ENCODE peak calls at places on chromosomes 1 and 21, in ten cellular contexts. One of them, this sample, is unnamed.

GRCh38 chr1:208024406-208024805 is 113.5 kb upstream of the CD34 start:
- DNase-seq in HT1080: no peak
- DNase-seq in NCI-H524: no peak
- DNase-seq in AG09319: no peak
- DNase-seq in activated T-helper 9 cell treated with anti-CD3 and anti-CD28 coated beads, Interleukin-2, amount 50 U/mL, for 16 hours: no peak
- DNase-seq in hepatocyte: no peak
- DNase-seq in head of caudate nucleus: no peak
- DNase-seq in effector memory CD8-positive, alpha-beta T cell: no peak
- DNase-seq in WTC11: no peak
- DNase-seq in T-cell: no peak
- DNase-seq in this sample: no peak

GRCh38 chr1:208166340-208167138 is 77.6 kb downstream of the PLXNA2 start:
- DNase-seq in WTC11: peak
- DNase-seq in AG09319: no peak
- DNase-seq in activated T-helper 9 cell treated with anti-CD3 and anti-CD28 coated beads, Interleukin-2, amount 50 U/mL, for 16 hours: no peak
- DNase-seq in NCI-H524: no peak
- DNase-seq in T-cell: no peak
- DNase-seq in head of caudate nucleus: no peak
- DNase-seq in HT1080: no peak
- DNase-seq in effector memory CD8-positive, alpha-beta T cell: no peak
- DNase-seq in hepatocyte: no peak
- DNase-seq in this sample: no peak

GRCh38 chr21:31180256-31181088 is 142.2 kb upstream of the KRTAP19-8 start:
- DNase-seq in HT1080: peak
- DNase-seq in T-cell: no peak
- DNase-seq in NCI-H524: peak
- DNase-seq in activated T-helper 9 cell treated with anti-CD3 and anti-CD28 coated beads, Interleukin-2, amount 50 U/mL, for 16 hours: no peak
- DNase-seq in effector memory CD8-positive, alpha-beta T cell: no peak
- DNase-seq in head of caudate nucleus: no peak
- DNase-seq in hepatocyte: peak
- DNase-seq in WTC11: no peak
- DNase-seq in AG09319: no peak
- DNase-seq in this sample: peak

GRCh38 chr1:64223329-64224151 is 20.1 kb downstream of the UBE2U start:
- DNase-seq in hepatocyte: peak
- DNase-seq in effector memory CD8-positive, alpha-beta T cell: no peak
- DNase-seq in WTC11: no peak
- DNase-seq in activated T-helper 9 cell treated with anti-CD3 and anti-CD28 coated beads, Interleukin-2, amount 50 U/mL, for 16 hours: no peak
- DNase-seq in NCI-H524: no peak
- DNase-seq in head of caudate nucleus: no peak
- DNase-seq in T-cell: no peak
- DNase-seq in AG09319: peak
- DNase-seq in HT1080: peak
- DNase-seq in this sample: no peak

GRCh38 chr1:66982561-66983285 is 57.9 kb downstream of the MIER1 start:
- DNase-seq in head of caudate nucleus: no peak
- DNase-seq in WTC11: no peak
- DNase-seq in activated T-helper 9 cell treated with anti-CD3 and anti-CD28 coated beads, Interleukin-2, amount 50 U/mL, for 16 hours: no peak
- DNase-seq in hepatocyte: no peak
- DNase-seq in HT1080: no peak
- DNase-seq in NCI-H524: no peak
- DNase-seq in AG09319: no peak
- DNase-seq in T-cell: no peak
- DNase-seq in effector memory CD8-positive, alpha-beta T cell: no peak
- DNase-seq in this sample: no peak

GRCh38 chr1:159076753-159077656 is at the start of gene AIM2:
- DNase-seq in activated T-helper 9 cell treated with anti-CD3 and anti-CD28 coated beads, Interleukin-2, amount 50 U/mL, for 16 hours: peak
- DNase-seq in HT1080: peak
- DNase-seq in head of caudate nucleus: no peak
- DNase-seq in WTC11: no peak
- DNase-seq in hepatocyte: no peak
- DNase-seq in AG09319: no peak
- DNase-seq in NCI-H524: no peak
- DNase-seq in T-cell: peak
- DNase-seq in effector memory CD8-positive, alpha-beta T cell: peak
- DNase-seq in this sample: no peak

GRCh38 chr1:211641942-211642341 is 33.5 kb downstream of the NEK2 start:
- DNase-seq in T-cell: no peak
- DNase-seq in HT1080: no peak
- DNase-seq in AG09319: no peak
- DNase-seq in hepatocyte: no peak
- DNase-seq in effector memory CD8-positive, alpha-beta T cell: no peak
- DNase-seq in activated T-helper 9 cell treated with anti-CD3 and anti-CD28 coated beads, Interleukin-2, amount 50 U/mL, for 16 hours: no peak
- DNase-seq in WTC11: no peak
- DNase-seq in head of caudate nucleus: no peak
- DNase-seq in NCI-H524: no peak
- DNase-seq in this sample: no peak

GRCh38 chr1:229452956-229453801 is 19.3 kb upstream of the ACTA1 start:
- DNase-seq in head of caudate nucleus: no peak
- DNase-seq in HT1080: no peak
- DNase-seq in NCI-H524: peak
- DNase-seq in hepatocyte: peak
- DNase-seq in AG09319: no peak
- DNase-seq in T-cell: no peak
- DNase-seq in effector memory CD8-positive, alpha-beta T cell: no peak
- DNase-seq in activated T-helper 9 cell treated with anti-CD3 and anti-CD28 coated beads, Interleukin-2, amount 50 U/mL, for 16 hours: no peak
- DNase-seq in WTC11: no peak
- DNase-seq in this sample: no peak

GRCh38 chr1:32639489-32640075 is 10.8 kb downstream of the ZBTB8OS start:
- DNase-seq in T-cell: no peak
- DNase-seq in HT1080: no peak
- DNase-seq in NCI-H524: no peak
- DNase-seq in hepatocyte: no peak
- DNase-seq in activated T-helper 9 cell treated with anti-CD3 and anti-CD28 coated beads, Interleukin-2, amount 50 U/mL, for 16 hours: no peak
- DNase-seq in WTC11: no peak
- DNase-seq in effector memory CD8-positive, alpha-beta T cell: no peak
- DNase-seq in head of caudate nucleus: no peak
- DNase-seq in AG09319: no peak
- DNase-seq in this sample: no peak

GRCh38 chr1:93178418-93178817 is 1.8 kb downstream of the TMED5 start:
- DNase-seq in NCI-H524: no peak
- DNase-seq in T-cell: no peak
- DNase-seq in effector memory CD8-positive, alpha-beta T cell: no peak
- DNase-seq in HT1080: no peak
- DNase-seq in AG09319: no peak
- DNase-seq in head of caudate nucleus: no peak
- DNase-seq in WTC11: no peak
- DNase-seq in hepatocyte: peak
- DNase-seq in activated T-helper 9 cell treated with anti-CD3 and anti-CD28 coated beads, Interleukin-2, amount 50 U/mL, for 16 hours: no peak
- DNase-seq in this sample: no peak

GRCh38 chr1:8836228-8836627 is 18.8 kb upstream of the RERE start:
- DNase-seq in WTC11: no peak
- DNase-seq in effector memory CD8-positive, alpha-beta T cell: no peak
- DNase-seq in HT1080: no peak
- DNase-seq in AG09319: no peak
- DNase-seq in hepatocyte: no peak
- DNase-seq in T-cell: no peak
- DNase-seq in head of caudate nucleus: no peak
- DNase-seq in NCI-H524: no peak
- DNase-seq in activated T-helper 9 cell treated with anti-CD3 and anti-CD28 coated beads, Interleukin-2, amount 50 U/mL, for 16 hours: no peak
- DNase-seq in this sample: no peak

GRCh38 chr1:6918908-6919511 is 133.8 kb downstream of the CAMTA1 start:
- DNase-seq in HT1080: no peak
- DNase-seq in AG09319: no peak
- DNase-seq in activated T-helper 9 cell treated with anti-CD3 and anti-CD28 coated beads, Interleukin-2, amount 50 U/mL, for 16 hours: no peak
- DNase-seq in head of caudate nucleus: no peak
- DNase-seq in T-cell: no peak
- DNase-seq in WTC11: no peak
- DNase-seq in NCI-H524: no peak
- DNase-seq in hepatocyte: no peak
- DNase-seq in effector memory CD8-positive, alpha-beta T cell: no peak
- DNase-seq in this sample: no peak

GRCh38 chr21:33025106-33025470 is 647 bp upstream of the OLIG2 start:
- DNase-seq in activated T-helper 9 cell treated with anti-CD3 and anti-CD28 coated beads, Interleukin-2, amount 50 U/mL, for 16 hours: no peak
- DNase-seq in AG09319: no peak
- DNase-seq in T-cell: no peak
- DNase-seq in WTC11: peak
- DNase-seq in hepatocyte: no peak
- DNase-seq in NCI-H524: peak
- DNase-seq in HT1080: no peak
- DNase-seq in effector memory CD8-positive, alpha-beta T cell: no peak
- DNase-seq in head of caudate nucleus: peak
- DNase-seq in this sample: peak

GRCh38 chr1:184826001-184826400 is 71.3 kb upstream of the EDEM3 start:
- DNase-seq in AG09319: no peak
- DNase-seq in hepatocyte: no peak
- DNase-seq in WTC11: no peak
- DNase-seq in activated T-helper 9 cell treated with anti-CD3 and anti-CD28 coated beads, Interleukin-2, amount 50 U/mL, for 16 hours: no peak
- DNase-seq in head of caudate nucleus: no peak
- DNase-seq in HT1080: no peak
- DNase-seq in effector memory CD8-positive, alpha-beta T cell: no peak
- DNase-seq in T-cell: no peak
- DNase-seq in NCI-H524: no peak
- DNase-seq in this sample: no peak

GRCh38 chr1:234544094-234544579 is 65.2 kb upstream of the TARBP1 start:
- DNase-seq in activated T-helper 9 cell treated with anti-CD3 and anti-CD28 coated beads, Interleukin-2, amount 50 U/mL, for 16 hours: no peak
- DNase-seq in NCI-H524: peak
- DNase-seq in effector memory CD8-positive, alpha-beta T cell: no peak
- DNase-seq in hepatocyte: peak
- DNase-seq in head of caudate nucleus: peak
- DNase-seq in WTC11: no peak
- DNase-seq in T-cell: peak
- DNase-seq in AG09319: peak
- DNase-seq in HT1080: peak
- DNase-seq in this sample: peak

GRCh38 chr21:45830720-45831366 is 150.7 kb upstream of the COL6A1 start:
- DNase-seq in NCI-H524: no peak
- DNase-seq in hepatocyte: no peak
- DNase-seq in activated T-helper 9 cell treated with anti-CD3 and anti-CD28 coated beads, Interleukin-2, amount 50 U/mL, for 16 hours: no peak
- DNase-seq in AG09319: no peak
- DNase-seq in WTC11: no peak
- DNase-seq in head of caudate nucleus: no peak
- DNase-seq in effector memory CD8-positive, alpha-beta T cell: no peak
- DNase-seq in T-cell: no peak
- DNase-seq in HT1080: no peak
- DNase-seq in this sample: no peak